ENCODE peak calls at places on chromosomes 4 and X, in seven cellular contexts. O is activated naive CD4-positive, alpha-beta T cell treated with anti-CD3 and anti-CD28 coated beads, Interleukin-2, amount 50 U/mL, for 16 hours; K is stimulated activated naive CD8-positive, alpha-beta T cell treated with anti-CD3 and anti-CD28 coated beads, Interleukin-15, amount 100 ng/mL, for 72 hours; X is head of caudate nucleus; P is EH; L is mesothelial cell of epicardium; B is osteocyte. G is an unnamed sample.

GRCh38 chr4:79442422-79442821 is 34.4 kb upstream of the GK2 start:
- DNase-seq in O (no peak), K (no peak), X (no peak), P (no peak), L (no peak), B (no peak), G (no peak)

GRCh38 chr4:83757121-83757621 is 221.3 kb downstream of the GPAT3 start:
- DNase-seq in O (no peak), K (no peak), X (no peak), P (no peak), L (no peak), B (no peak), G (no peak)

GRCh38 chrX:40170830-40171512 is 73.2 kb upstream of the BCOR start:
- DNase-seq in O (no peak), K (peak), X (no peak), P (peak), L (no peak), B (no peak), G (no peak)

GRCh38 chrX:153925739-153926593 is at the start of gene ARHGAP4:
- DNase-seq in O (peak), K (peak), X (no peak), P (no peak), L (no peak), B (no peak), G (no peak)

GRCh38 chr4:165922747-165923146 is 49.7 kb downstream of the TLL1 start:
- DNase-seq in O (no peak), K (no peak), X (no peak), P (no peak), L (no peak), B (no peak), G (no peak)

GRCh38 chr4:43776371-43776770 is 672.2 kb downstream of the KCTD8 start:
- DNase-seq in O (no peak), K (no peak), X (no peak), P (no peak), L (no peak), B (no peak), G (no peak)

GRCh38 chrX:19810809-19811208 is 76.6 kb downstream of the SH3KBP1 start:
- DNase-seq in O (no peak), K (no peak), X (no peak), P (peak), L (no peak), B (no peak), G (no peak)

GRCh38 chrX:69968956-69969355 is 80.8 kb downstream of the AWAT2 start:
- DNase-seq in O (no peak), K (no peak), X (peak), P (no peak), L (no peak), B (no peak), G (no peak)

GRCh38 chrX:121256653-121257052 is 209.2 kb downstream of the GLUD2 start:
- DNase-seq in O (no peak), K (no peak), X (no peak), P (no peak), L (no peak), B (no peak), G (no peak)

GRCh38 chr4:20544645-20545044 is 155.6 kb upstream of the PACRGL start:
- DNase-seq in O (no peak), K (no peak), X (no peak), P (peak), L (no peak), B (no peak), G (no peak)

GRCh38 chr4:90958256-90958895 is 831.2 kb downstream of the CCSER1 start:
- DNase-seq in O (no peak), K (no peak), X (no peak), P (no peak), L (no peak), B (no peak), G (no peak)

GRCh38 chrX:11970935-11971334 is 167.3 kb upstream of the FRMPD4 start:
- DNase-seq in O (no peak), K (no peak), X (no peak), P (peak), L (no peak), B (no peak), G (no peak)

GRCh38 chrX:45479196-45479834 is 278.6 kb upstream of the DIPK2B start:
- DNase-seq in O (no peak), K (no peak), X (no peak), P (peak), L (no peak), B (no peak), G (no peak)

GRCh38 chr4:13511101-13511500 is 27.0 kb upstream of the RAB28 start:
- DNase-seq in O (no peak), K (no peak), X (no peak), P (no peak), L (no peak), B (no peak), G (no peak)

GRCh38 chr4:104404384-104404783 is 90.3 kb downstream of the CXXC4 start:
- DNase-seq in O (no peak), K (no peak), X (no peak), P (no peak), L (no peak), B (no peak), G (no peak)

GRCh38 chr4:124431663-124432192 is 280.8 kb downstream of the ANKRD50 start:
- DNase-seq in O (no peak), K (no peak), X (no peak), P (peak), L (no peak), B (no peak), G (no peak)

GRCh38 chr4:26787461-26788340 is 72.9 kb upstream of the STIM2 start:
- DNase-seq in O (peak), K (peak), X (peak), P (peak), L (no peak), B (peak), G (no peak)

GRCh38 chr4:25863347-25863784 is 578 bp upstream of the SEL1L3 start:
- DNase-seq in O (peak), K (peak), X (no peak), P (no peak), L (no peak), B (no peak), G (peak)

GRCh38 chr4:153197301-153197700 is 6.9 kb upstream of the TRIM2 start:
- DNase-seq in O (no peak), K (no peak), X (no peak), P (no peak), L (no peak), B (no peak), G (no peak)

GRCh38 chrX:51336584-51336983 is 4.0 kb downstream of the NUDT10 start:
- DNase-seq in O (peak), K (peak), X (no peak), P (peak), L (no peak), B (no peak), G (no peak)

GRCh38 chr4:77877771-77878170 is 15.1 kb downstream of the MRPL1 start:
- DNase-seq in O (no peak), K (no peak), X (no peak), P (no peak), L (no peak), B (no peak), G (no peak)

GRCh38 chrX:39859991-39860861 is 237.5 kb downstream of the BCOR start:
- DNase-seq in O (peak), K (peak), X (no peak), P (peak), L (no peak), B (no peak), G (peak)

GRCh38 chr4:105808459-105809041 is 86.7 kb upstream of the NPNT start:
- DNase-seq in O (no peak), K (no peak), X (no peak), P (peak), L (no peak), B (no peak), G (no peak)

GRCh38 chr4:11914406-11914805 is 485.7 kb upstream of the HS3ST1 start:
- DNase-seq in O (no peak), K (no peak), X (no peak), P (no peak), L (no peak), B (no peak), G (no peak)

GRCh38 chr4:71732706-71733105 is 51.2 kb downstream of the GC start:
- DNase-seq in O (no peak), K (no peak), X (no peak), P (peak), L (no peak), B (no peak), G (no peak)

GRCh38 chrX:55451626-55451989 is 319 bp upstream of the MAGEH1 start:
- DNase-seq in O (no peak), K (peak), X (no peak), P (no peak), L (no peak), B (no peak), G (no peak)

GRCh38 chr4:41360911-41361830 is 104.4 kb downstream of the UCHL1 start:
- DNase-seq in O (no peak), K (no peak), X (peak), P (peak), L (peak), B (no peak), G (peak)

GRCh38 chrX:149962859-149963757 is 24.8 kb upstream of the EOLA2 start:
- DNase-seq in O (peak), K (peak), X (peak), P (peak), L (no peak), B (no peak), G (peak)

GRCh38 chr4:76003015-76003414 is 4.3 kb downstream of the CXCL9 start:
- DNase-seq in O (no peak), K (no peak), X (no peak), P (no peak), L (no peak), B (no peak), G (no peak)

GRCh38 chrX:17689971-17690409 is 47.3 kb upstream of the SCML1 start:
- DNase-seq in O (peak), K (peak), X (no peak), P (peak), L (peak), B (no peak), G (no peak)

GRCh38 chrX:140817943-140818342 is 108.4 kb downstream of the LINC00632 start:
- DNase-seq in O (no peak), K (no peak), X (no peak), P (peak), L (no peak), B (no peak), G (no peak)

GRCh38 chr4:126530996-126531585 is 1101.7 kb upstream of the INTU start:
- DNase-seq in O (no peak), K (no peak), X (no peak), P (no peak), L (no peak), B (no peak), G (no peak)

GRCh38 chr4:10856271-10856670 is 171.7 kb upstream of the CLNK start:
- DNase-seq in O (no peak), K (no peak), X (no peak), P (no peak), L (no peak), B (no peak), G (no peak)

GRCh38 chr4:152937535-152938236 is 1.6 kb downstream of the FHDC1 start:
- DNase-seq in O (peak), K (peak), X (no peak), P (peak), L (peak), B (no peak), G (peak)

GRCh38 chrX:5998901-5999300 is 229.8 kb downstream of the NLGN4X start:
- DNase-seq in O (no peak), K (no peak), X (no peak), P (no peak), L (no peak), B (no peak), G (no peak)

GRCh38 chr4:78653655-78654054 is 102.1 kb downstream of the ANXA3 start:
- DNase-seq in O (no peak), K (no peak), X (no peak), P (peak), L (no peak), B (no peak), G (no peak)

G was measured in glutamatergic neuron.